ENCODE peak calls at places on chromosomes 13 and 19, in six cellular contexts. Z is esophagus muscularis mucosa, W is fibroblast of lung, O is epithelial cell of prostate, M is substantia nigra, G is psoas muscle. N is an unnamed sample.

GRCh38 chr13:21997726-21998125 is 326.9 kb downstream of the FGF9 start:
- DNase-seq in W (no peak), Z (no peak), M (no peak), O (no peak), G (no peak), N (no peak)

GRCh38 chr19:54133957-54134590 is 3.5 kb upstream of the CNOT3 start:
- DNase-seq in W (no peak), Z (no peak), M (no peak), G (no peak), O (no peak), N (no peak)

GRCh38 chr19:6691342-6691741 is 21.4 kb upstream of the TNFSF14 start:
- DNase-seq in M (no peak), W (no peak), G (no peak), O (no peak), Z (no peak), N (no peak)

GRCh38 chr19:16259385-16260159 is 61.9 kb downstream of the AP1M1 start:
- DNase-seq in M (no peak), G (no peak), W (no peak), Z (no peak), O (no peak), N (no peak)

GRCh38 chr13:29993196-29993595 is 142.8 kb upstream of the UBL3 start:
- DNase-seq in Z (peak), M (no peak), G (no peak), W (no peak), O (no peak), N (no peak)

GRCh38 chr13:94674609-94675348 is 37.6 kb downstream of the SOX21 start:
- DNase-seq in Z (no peak), G (no peak), M (peak), O (no peak), W (peak), N (peak)

GRCh38 chr13:27920677-27921420 is 1.0 kb downstream of the PDX1 start:
- DNase-seq in G (no peak), O (no peak), M (no peak), W (no peak), Z (no peak), N (peak)

GRCh38 chr19:40322951-40323615 is 25.1 kb downstream of the C19orf47 start:
- DNase-seq in Z (no peak), O (no peak), G (no peak), M (no peak), W (no peak), N (no peak)

GRCh38 chr13:24148414-24149305 is 11.9 kb upstream of the SPATA13 start:
- DNase-seq in O (peak), G (peak), Z (no peak), W (peak), M (no peak), N (peak)

GRCh38 chr13:40994581-40995230 is 24.4 kb downstream of the ELF1 start:
- DNase-seq in G (no peak), Z (no peak), M (no peak), W (no peak), O (no peak), N (no peak)

GRCh38 chr19:57269515-57270250 is 10.6 kb upstream of the ZNF460 start:
- DNase-seq in G (no peak), O (peak), Z (no peak), M (no peak), W (peak), N (no peak)

GRCh38 chr13:57418067-57418677 is 213.4 kb upstream of the PCDH17 start:
- DNase-seq in O (no peak), Z (no peak), M (no peak), W (no peak), G (no peak), N (no peak)

GRCh38 chr13:78827471-78827870 is 168.5 kb upstream of the OBI1 start:
- DNase-seq in Z (no peak), G (no peak), M (no peak), O (no peak), W (no peak), N (no peak)

GRCh38 chr19:44848036-44848804 is 2.1 kb downstream of the NECTIN2 start:
- DNase-seq in G (no peak), O (no peak), Z (no peak), W (peak), M (no peak), N (no peak)

GRCh38 chr19:44846455-44847143 is 502 bp downstream of the NECTIN2 start:
- DNase-seq in Z (no peak), W (peak), G (peak), O (no peak), M (no peak), N (peak)

GRCh38 chr19:44850641-44851109 is 4.6 kb downstream of the NECTIN2 start:
- DNase-seq in G (no peak), M (no peak), O (no peak), W (no peak), Z (no peak), N (peak)

GRCh38 chr19:44847144-44848035 is 1.3 kb downstream of the NECTIN2 start:
- DNase-seq in G (peak), W (peak), Z (no peak), O (no peak), M (no peak), N (peak)

GRCh38 chr19:44848805-44849457 is 2.8 kb downstream of the NECTIN2 start:
- DNase-seq in G (no peak), O (no peak), Z (no peak), M (no peak), W (no peak), N (peak)
- H3K27ac ChIP-seq in G (peak), O (no peak), Z (peak), M (peak), W (peak), N (no peak)

GRCh38 chr13:80437212-80437611 is 96.3 kb upstream of the SPRY2 start:
- DNase-seq in O (no peak), Z (no peak), G (no peak), W (no peak), M (no peak), N (no peak)
- H3K27ac ChIP-seq in O (no peak), Z (peak), G (no peak), W (no peak), M (no peak), N (no peak)

DNA sequence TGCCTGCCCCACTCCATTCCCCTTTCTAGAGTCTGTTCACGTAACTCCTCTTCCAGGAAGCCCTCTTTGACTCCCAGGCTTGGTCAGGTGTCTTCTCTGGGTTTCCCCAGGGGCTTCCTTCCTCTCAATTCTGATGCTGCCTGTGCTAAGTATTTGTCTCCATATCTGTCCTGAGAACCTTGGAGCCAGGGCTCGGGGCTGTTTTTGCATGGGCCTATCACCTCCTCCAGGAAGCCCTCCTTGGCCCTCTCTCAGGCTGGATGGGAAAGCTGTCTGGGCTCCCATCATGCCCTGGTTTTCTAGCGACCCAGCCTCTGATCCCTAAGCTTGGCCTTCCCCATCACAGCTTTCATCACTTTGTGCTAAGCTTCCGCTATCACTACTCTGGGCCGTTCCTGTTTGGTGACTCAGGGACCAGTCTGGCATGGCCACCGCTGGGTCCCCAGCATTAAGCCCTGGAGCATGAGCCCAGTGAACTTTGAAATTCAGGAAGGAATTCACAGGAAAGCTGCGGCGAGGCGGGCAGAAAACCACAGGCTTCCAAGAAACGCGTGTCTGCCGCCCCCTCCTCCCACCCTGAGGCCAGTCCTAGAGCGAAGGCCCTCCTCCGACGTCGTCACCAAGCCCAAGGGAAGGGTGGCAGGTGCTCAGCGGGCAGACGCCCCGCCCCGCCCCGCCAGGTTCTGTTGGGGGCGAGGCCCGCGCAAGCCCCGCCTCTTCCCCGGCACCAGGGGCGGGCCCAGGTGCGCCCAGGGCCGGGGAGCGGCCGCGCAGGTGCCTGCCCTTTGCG is 482 bp upstream of the SPINT2 start:
- DNase-seq in O (peak), W (peak), G (no peak), M (no peak), Z (no peak), N (peak)
- H3K27ac ChIP-seq in O (peak), W (no peak), G (no peak), M (peak), Z (no peak), N (peak)

DNA sequence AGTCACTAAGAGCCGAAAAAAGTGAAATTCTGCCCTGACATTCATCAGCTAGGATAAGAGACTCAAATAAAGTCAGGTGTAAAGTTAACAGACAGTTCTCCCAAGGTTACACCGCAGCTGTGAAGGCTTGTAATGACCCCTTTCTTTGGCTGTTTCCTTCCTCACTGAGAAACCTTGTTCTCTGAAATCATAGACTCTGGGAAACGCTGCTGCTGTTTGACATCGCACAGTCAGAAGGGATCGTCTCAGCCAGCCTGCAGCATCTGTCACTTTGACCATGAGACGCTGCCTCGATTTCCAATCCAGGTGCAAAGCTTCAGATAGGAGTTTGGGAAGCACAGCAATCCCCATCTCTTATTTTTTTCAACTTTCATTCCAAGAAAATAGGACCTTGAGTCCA is 678 bp downstream of the BCAT2 start:
- DNase-seq in W (no peak), G (no peak), Z (no peak), M (no peak), O (no peak), N (no peak)
- H3K27ac ChIP-seq in W (no peak), G (peak), Z (peak), M (peak), O (no peak), N (peak)

DNA sequence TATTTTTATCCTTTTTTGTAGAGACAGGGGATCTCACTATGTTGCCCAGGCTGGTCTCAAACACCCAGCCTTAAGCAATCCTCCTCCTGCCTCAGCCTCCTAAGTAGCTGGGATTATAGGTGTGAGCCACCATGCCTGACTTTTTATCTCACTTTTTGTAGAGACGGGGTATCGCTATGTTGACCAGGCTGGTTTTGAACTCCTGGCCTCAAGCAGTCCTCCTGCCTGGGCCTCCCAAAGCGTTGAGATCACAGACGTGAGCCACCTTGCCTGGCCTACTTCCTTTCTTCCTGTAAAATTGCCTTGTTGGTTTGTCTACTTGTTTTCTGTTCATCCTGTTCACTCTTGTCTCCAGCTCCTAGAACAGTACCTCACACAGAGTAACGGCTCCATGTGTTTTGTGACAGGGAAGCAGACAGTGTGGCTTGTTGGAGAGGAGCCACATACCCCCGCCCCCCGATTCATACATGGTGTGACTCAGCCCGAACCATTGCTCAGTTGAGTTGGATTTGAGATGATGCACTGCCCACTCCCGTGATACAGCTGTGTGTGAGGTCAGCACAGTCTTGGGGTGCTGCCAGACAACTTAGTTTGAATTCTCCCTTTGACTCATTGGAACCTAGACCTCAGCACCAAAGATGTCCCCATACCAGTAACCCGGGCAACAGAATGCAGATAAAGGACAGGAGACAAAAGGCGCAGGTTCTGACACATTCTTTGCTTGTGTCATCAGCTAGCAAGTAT is 34.2 kb downstream of the GPR42 start:
- DNase-seq in W (peak), M (no peak), O (peak), G (peak), Z (no peak), N (no peak)
- H3K27ac ChIP-seq in W (peak), M (no peak), O (no peak), G (no peak), Z (no peak), N (no peak)

DNA sequence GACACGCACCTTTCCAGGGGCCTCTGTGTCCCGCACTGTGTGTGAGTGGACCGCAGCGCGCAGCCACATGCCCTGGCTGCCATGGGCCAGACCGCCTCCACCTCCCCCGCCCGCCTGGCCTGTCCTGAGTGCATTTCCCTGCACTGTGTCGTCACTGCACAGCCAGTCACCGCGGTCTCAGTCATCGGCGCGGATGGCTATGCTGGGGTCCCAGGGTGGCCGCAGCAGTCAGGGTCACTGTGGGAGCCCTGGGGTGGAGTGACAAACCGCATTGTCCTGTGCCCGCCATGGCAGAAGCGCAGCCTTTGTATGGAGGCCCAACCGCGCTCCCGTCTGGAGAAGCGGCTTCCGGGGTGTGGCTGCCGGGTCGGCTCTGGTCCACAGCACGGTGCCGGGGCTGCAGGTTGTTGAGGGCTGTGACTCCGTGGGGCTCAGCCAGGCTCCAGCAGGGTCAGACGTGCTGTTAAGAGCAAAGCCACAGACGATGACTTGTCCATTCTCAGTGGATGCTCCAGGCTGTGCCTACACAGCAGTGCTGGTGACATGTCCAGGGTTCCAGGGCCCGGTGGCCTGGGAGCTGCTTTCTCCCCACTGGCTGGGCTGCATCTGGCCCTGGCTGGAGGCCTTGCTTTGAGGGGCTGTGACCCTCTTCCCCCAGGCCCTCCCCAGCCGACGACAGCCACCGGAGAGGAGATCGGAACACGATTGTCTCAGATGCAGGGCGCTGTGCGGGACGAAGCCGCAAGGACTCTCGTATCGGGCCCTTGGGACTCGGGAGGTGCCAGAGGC is 6.3 kb upstream of the NDUFS7 start:
- DNase-seq in W (no peak), Z (no peak), G (no peak), O (no peak), M (no peak), N (no peak)
- H3K27ac ChIP-seq in W (no peak), Z (no peak), G (no peak), O (no peak), M (no peak), N (no peak)

DNA sequence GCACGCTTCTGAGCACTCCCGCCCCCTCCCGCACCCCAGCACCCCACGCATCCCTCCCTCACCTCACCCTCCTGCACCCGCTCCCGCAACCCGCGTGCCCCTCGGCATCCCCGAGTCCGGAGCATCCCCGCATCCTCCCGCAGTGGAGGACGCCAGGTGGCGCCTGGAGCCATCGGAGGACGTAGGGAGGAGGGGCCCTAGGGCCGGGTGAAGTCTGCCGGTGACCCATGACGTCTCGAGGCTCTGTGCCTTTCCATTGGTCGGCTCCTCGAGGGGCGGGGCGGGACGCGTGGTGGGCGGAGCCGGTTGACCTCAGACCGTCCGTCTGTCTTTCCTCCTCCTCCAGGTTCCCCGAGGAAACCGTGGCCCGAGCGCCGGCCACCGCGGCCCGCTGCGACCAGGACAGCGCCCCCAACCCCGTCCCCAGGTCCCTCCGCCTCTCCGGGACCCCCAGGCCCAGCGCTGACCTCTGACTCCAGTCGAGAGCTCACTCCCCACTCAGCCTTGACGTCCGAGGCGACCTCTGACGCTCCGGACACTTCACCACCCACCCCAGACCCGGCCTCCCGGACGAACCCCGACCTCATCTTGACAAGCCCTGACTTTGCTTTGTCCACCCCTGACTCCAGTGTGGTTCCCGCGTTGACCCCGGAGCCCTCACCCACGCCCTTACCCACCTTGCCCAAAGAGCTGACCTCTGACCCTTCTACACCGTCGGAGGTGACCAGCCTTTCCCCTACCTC is 19.9 kb downstream of the SBK2 start:
- DNase-seq in Z (peak), W (peak), O (peak), M (peak), G (peak), N (peak)
- H3K27ac ChIP-seq in Z (peak), W (peak), O (no peak), M (peak), G (peak), N (peak)

DNA sequence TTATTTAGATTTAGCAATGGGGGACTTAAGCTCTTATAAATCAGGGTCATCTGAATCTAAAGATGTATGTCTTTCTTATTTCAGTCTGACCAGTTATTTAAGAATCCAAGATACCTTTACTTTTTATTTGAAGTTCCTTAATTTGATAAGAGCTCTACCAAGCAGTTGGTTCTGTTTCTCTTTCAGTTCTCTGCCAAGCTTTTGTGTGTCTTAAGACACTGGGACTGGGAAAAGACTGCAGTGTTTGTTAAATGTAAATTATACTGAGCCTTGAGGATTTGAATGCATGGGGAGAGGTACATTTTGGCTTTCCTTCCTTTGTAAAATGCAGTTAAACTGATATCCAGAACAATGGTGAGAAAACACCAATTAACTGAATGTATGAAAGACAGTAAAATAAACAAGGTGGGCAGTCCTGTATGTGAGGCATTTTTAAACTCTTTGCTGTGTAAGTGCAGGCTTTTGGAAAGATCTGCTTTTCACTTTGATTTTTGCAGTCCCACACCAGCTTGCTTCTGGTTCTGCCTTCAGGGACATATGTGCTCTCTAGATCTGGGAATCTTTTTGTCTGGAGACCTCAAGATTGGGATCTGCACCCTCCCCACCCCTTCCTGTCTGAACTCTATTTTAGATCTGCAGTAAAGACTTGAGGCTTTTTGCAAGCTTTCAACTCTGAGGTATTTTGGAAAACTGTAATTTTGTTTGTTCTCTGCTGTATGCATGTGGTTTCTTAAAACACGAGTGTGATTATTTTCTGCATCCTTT is 77.6 kb downstream of the LRCH1 start:
- DNase-seq in Z (no peak), W (no peak), G (no peak), M (no peak), O (no peak), N (no peak)
- H3K27ac ChIP-seq in Z (peak), W (no peak), G (no peak), M (no peak), O (no peak), N (no peak)